ENCODE peak calls at places on chromosomes 5 and 9, in four cellular contexts. K, X, M and H are unnamed samples.

GRCh38 chr5:150616024-150616470 is 24.4 kb upstream of the SYNPO start:
- DNase-seq in K (no peak), X (no peak), M (peak; percentile 84), H (no peak)

GRCh38 chr9:119009253-119009652 is 360.0 kb downstream of the BRINP1 start:
- DNase-seq in K (no peak), X (peak; percentile 16), M (no peak), H (no peak)

GRCh38 chr9:91427873-91428272 is 4.2 kb upstream of the NFIL3 start:
- DNase-seq in K (no peak), X (peak; percentile 42), M (no peak), H (no peak)

GRCh38 chr5:179190851-179191505 is 130.8 kb downstream of the ZNF354C start:
- DNase-seq in K (peak; percentile 41), X (no peak), M (no peak), H (no peak)

GRCh38 chr9:81619353-81620008 is 69.9 kb downstream of the TLE1 start:
- DNase-seq in K (no peak), X (no peak), M (no peak), H (no peak)

GRCh38 chr5:17794829-17795228 is 160.6 kb downstream of the TAF11L14 start:
- DNase-seq in K (no peak), X (no peak), M (no peak), H (no peak)

GRCh38 chr5:76371955-76372319 is 31.1 kb upstream of the IQGAP2 start:
- DNase-seq in K (no peak), X (no peak), M (no peak), H (no peak)

GRCh38 chr5:175696139-175696854 is 38.4 kb downstream of the HRH2 start:
- DNase-seq in K (peak; percentile 65), X (peak; percentile 73), M (peak; percentile 73), H (peak; percentile 44)

GRCh38 chr5:178351950-178352349 is 119.3 kb upstream of the PHYKPL start:
- DNase-seq in K (no peak), X (no peak), M (no peak), H (no peak)

DNA sequence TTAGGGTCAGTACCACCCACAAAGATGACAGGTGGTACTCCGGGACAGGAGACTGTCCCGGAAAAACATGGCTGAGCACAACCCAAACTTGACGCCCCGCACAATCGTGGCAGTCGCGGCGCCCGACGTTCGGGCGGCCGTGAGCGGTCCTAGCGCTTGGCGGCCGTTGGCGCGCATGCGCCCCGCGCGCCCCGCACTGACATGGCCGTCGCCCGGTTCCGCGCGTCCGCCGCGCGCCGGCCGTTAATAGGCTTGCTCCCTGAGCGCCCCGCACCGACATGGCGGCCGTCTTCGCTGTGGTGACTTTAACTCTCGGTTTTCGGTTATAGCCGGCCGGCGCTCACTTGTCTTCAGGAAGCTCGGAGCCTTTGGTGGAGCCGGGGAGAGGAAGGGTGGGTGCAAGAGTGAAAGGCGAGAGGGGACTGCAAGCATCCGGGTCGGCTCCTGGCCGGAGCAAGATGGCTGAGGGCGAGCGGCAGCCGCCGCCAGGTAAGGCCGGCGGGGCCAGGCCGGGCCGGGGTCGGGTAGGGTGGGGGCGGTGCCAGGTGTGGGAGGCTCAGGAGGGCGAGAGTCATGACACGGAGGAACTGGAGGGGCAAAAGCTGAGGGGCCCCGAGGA is at the start of gene PTPA:
- DNase-seq in K (peak; percentile 93), X (peak; percentile 88), M (peak; percentile 91), H (peak; percentile 93)
- H3K4me3 ChIP-seq in K (peak within 1 kb of the TSS; percentile 99), X (peak within 1 kb of the TSS; percentile 61), M (peak within 1 kb of the TSS; percentile 72), H (peak within 1 kb of the TSS; percentile 95)

GRCh38 chr9:133535285-133535877 is 877 bp downstream of the ADAMTSL2 start:
- DNase-seq in K (no peak), X (no peak), M (no peak), H (no peak)
- H3K4me3 ChIP-seq in K (no peak overlapping the region), X (no peak overlapping the region), M (no peak overlapping the region), H (no peak overlapping the region)

DNA sequence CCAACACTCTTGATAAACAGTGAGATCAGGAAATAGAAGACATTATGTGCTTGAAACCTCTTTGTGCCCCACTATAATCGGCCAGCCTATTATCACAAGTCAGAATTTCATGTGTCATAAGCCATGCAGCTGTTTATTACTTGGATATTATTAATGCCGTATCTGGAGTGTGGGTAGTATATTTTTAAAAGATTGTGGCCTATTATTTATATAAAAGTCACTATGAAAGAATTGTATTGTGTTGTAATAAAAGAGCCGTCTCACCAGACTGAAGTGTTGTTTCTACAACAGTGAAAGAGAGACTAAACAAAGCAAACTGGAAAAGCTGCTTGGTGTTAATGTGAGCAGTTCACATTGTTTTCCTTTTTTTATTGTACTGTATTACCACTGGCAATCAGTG is 449.1 kb downstream of the PSAT1 start:
- DNase-seq in K (no peak), X (no peak), M (no peak), H (no peak)
- H3K4me3 ChIP-seq in K (no peak overlapping the region), X (no peak overlapping the region), M (no peak overlapping the region), H (no peak overlapping the region)

DNA sequence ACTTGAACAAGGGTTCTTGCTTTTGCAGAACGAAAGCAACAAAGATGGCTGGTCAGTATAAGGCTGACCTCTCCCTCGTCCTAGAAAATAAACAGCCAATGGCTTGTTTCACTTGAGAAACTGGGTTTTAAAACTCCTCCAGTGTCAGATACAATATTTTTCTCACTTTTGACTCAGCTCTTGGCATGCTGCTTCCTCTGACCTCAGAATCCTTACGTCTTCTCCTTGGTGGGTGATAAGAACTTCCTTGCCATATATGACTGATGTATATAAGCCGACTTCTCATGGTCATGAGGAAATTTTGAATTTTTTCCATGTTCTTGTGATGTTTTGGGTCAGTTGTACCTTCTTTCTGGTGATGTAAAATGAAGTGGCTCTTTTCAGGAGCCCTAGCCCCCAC is 3.8 kb downstream of the ZNF618 start:
- DNase-seq in K (no peak), X (no peak), M (no peak), H (no peak)
- H3K4me3 ChIP-seq in K (no peak overlapping the region), X (no peak overlapping the region), M (no peak overlapping the region), H (no peak overlapping the region)

GRCh38 chr5:68055686-68056085 is 159.9 kb upstream of the PIK3R1 start:
- DNase-seq in K (no peak), X (no peak), M (no peak), H (no peak)

GRCh38 chr5:68057186-68057585 is 158.4 kb upstream of the PIK3R1 start:
- DNase-seq in K (no peak), X (no peak), M (no peak), H (no peak)

GRCh38 chr5:68054625-68055024 is 160.9 kb upstream of the PIK3R1 start:
- DNase-seq in K (no peak), X (no peak), M (no peak), H (no peak)

GRCh38 chr5:68060382-68060781 is 155.2 kb upstream of the PIK3R1 start:
- DNase-seq in K (no peak), X (no peak), M (no peak), H (no peak)
- H3K4me3 ChIP-seq in K (no peak overlapping the region), X (no peak overlapping the region), M (no peak overlapping the region), H (no peak overlapping the region)

DNA sequence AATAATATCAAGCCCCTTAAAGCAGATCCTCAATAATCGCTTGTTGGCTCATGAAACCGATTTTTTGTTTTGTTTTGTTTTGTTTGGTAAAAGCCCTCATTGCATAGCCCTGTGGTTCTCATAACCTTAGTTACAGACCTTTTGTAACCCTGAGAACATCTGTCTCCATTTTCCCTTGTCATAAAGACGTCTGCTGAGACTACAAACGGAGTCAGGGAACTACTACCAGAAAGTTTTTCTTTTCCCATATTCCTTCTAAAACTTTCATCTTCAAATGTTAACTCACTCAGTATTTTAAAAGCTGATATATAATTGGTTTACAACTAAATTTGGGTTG is 1.3 kb upstream of the ANP32B start:
- DNase-seq in K (no peak), X (no peak), M (no peak), H (no peak)
- H3K4me3 ChIP-seq in K (no peak overlapping the region), X (peak overlapping the region; percentile 86), M (no peak overlapping the region), H (no peak overlapping the region)

GRCh38 chr9:129628709-129629108 is 2.7 kb downstream of the NTMT1 start:
- DNase-seq in K (no peak), X (no peak), M (no peak), H (no peak)
- H3K4me3 ChIP-seq in K (no peak overlapping the region), X (no peak overlapping the region), M (no peak overlapping the region), H (no peak overlapping the region)

GRCh38 chr9:131727795-131728545 is 11.9 kb downstream of the RAPGEF1 start:
- DNase-seq in K (no peak), X (no peak), M (no peak), H (peak; percentile 55)
- H3K4me3 ChIP-seq in K (peak overlapping the region; percentile 49), X (no peak overlapping the region), M (no peak overlapping the region), H (peak overlapping the region; percentile 77)

DNA sequence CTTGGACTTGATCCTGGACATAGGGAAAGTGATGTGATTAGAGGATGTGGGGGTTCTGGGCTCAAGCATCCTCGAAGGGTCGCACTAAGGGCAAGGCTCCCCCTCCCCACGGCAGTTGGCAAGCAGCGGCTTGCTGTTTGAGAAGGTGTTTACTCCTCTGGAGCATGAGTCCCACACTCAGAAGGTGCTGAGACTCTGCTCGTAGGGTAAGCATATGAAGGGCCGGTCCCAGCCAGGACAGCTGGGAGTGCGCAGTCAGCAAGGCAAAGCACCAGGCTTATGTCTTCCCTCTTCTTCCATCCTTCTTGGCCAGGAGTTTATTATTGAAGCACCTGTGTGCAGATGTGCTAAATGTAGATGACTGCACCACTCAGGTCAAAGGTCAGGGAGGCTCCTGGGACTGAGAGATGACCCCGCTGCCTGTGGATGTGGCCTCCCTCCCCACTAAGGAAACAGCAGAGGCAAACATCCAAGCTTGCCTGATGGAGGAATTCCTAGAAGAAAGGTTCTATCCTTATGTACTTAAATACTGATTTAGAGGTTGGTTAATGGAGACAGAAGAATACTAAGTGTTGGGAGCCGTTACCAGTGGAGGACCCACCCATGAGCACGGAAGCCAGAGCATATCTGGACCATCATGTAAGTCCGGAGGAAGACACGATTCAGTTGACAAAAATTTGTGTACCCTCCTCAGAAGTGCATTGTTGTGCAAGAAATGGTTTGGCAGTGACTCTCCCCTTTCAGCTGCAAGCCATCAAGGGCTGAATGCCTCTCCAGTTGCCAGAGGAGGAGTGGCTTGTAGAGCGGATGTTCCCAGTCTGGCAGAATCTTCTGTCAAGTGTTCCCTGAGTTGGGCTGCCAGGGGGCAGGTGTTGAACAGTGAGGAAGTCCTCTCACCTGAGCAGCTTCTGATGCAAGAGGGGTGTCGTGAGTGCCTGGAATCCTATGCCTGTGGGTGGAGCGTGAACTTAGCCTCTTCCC is 27.2 kb upstream of the CDKN2AIPNL start:
- DNase-seq in K (no peak), X (peak; percentile 47), M (peak; percentile 57), H (no peak)
- H3K4me3 ChIP-seq in K (no peak overlapping the region), X (no peak overlapping the region), M (no peak overlapping the region), H (no peak overlapping the region)

DNA sequence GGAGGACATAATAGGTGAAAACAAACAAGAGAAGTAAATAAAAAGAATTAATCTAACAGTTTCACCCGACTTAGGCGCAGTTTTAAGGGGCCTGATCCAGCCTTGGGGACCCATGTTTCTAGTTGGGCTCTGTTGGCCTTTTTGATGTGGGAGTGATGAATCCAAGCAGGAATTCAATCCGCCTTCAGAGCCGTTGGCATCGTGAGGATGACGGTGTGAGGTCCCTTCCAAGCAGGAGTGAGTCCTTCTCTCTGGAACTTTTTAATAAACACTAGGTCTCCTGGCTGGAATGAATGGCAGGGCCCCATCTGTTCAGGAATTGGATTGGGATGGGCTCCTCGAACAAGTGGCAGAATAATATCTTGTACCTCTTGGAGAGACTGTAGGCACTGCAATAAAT is 22.3 kb upstream of the RHOBTB3 start:
- DNase-seq in K (no peak), X (no peak), M (no peak), H (no peak)
- H3K4me3 ChIP-seq in K (no peak overlapping the region), X (no peak overlapping the region), M (no peak overlapping the region), H (no peak overlapping the region)